ENCODE peak calls at places on chromosomes 6 and 20, in seven cellular contexts. G, L, Z, Q, P, M and T are unnamed samples.

GRCh38 chr6:94362061-94362864 is 942.9 kb upstream of the EPHA7 start:
- DNase-seq in M (no peak), G (no peak), P (no peak), L (no peak), Q (no peak), Z (no peak), T (no peak)

GRCh38 chr20:23613676-23614075 is 8.0 kb upstream of the CST9 start:
- DNase-seq in M (no peak), L (no peak), G (no peak), Z (no peak), Q (no peak), P (no peak), T (no peak)

GRCh38 chr6:105179244-105180065 is at the start of gene POPDC3:
- DNase-seq in G (peak), Z (peak), Q (peak), L (peak), M (peak), P (peak), T (no peak)

GRCh38 chr6:100088009-100088408 is 94.0 kb upstream of the MCHR2 start:
- DNase-seq in Q (no peak), L (no peak), M (peak), G (no peak), Z (no peak), P (no peak), T (peak)

GRCh38 chr6:146422789-146423188 is 120.8 kb upstream of the RAB32 start:
- DNase-seq in Q (no peak), M (no peak), Z (no peak), P (no peak), G (no peak), L (no peak), T (no peak)

GRCh38 chr6:11223296-11223695 is 9.2 kb downstream of the NEDD9 start:
- DNase-seq in L (no peak), Z (no peak), P (no peak), Q (no peak), G (no peak), M (no peak), T (no peak)

GRCh38 chr20:8454137-8454712 is 322.2 kb downstream of the PLCB1 start:
- DNase-seq in L (no peak), Q (peak), M (peak), G (peak), Z (no peak), P (peak), T (no peak)

GRCh38 chr6:228881-229651 is 63.2 kb upstream of the DUSP22 start:
- DNase-seq in L (no peak), Q (no peak), M (no peak), P (no peak), G (no peak), Z (peak), T (no peak)

GRCh38 chr6:8329592-8329991 is 105.8 kb downstream of the SLC35B3 start:
- DNase-seq in G (no peak), L (no peak), Q (no peak), Z (no peak), P (no peak), M (no peak), T (no peak)

GRCh38 chr6:142848969-142849368 is 96.0 kb downstream of the HIVEP2 start:
- DNase-seq in Q (no peak), Z (no peak), P (no peak), M (no peak), G (no peak), L (no peak), T (no peak)

GRCh38 chr6:163288915-163289314 is 125.6 kb upstream of the QKI start:
- DNase-seq in L (no peak), Z (no peak), G (no peak), M (no peak), Q (no peak), P (no peak), T (no peak)

GRCh38 chr20:24763386-24764026 is 185.6 kb upstream of the CST7 start:
- DNase-seq in L (no peak), Z (no peak), M (no peak), G (no peak), Q (no peak), P (no peak), T (no peak)

GRCh38 chr6:149454405-149454848 is 30.4 kb downstream of the ZC3H12D start:
- DNase-seq in Q (peak), G (peak), M (peak), Z (peak), L (peak), P (no peak), T (peak)

GRCh38 chr6:71444222-71444621 is 155.6 kb downstream of the OGFRL1 start:
- DNase-seq in Q (no peak), L (no peak), Z (no peak), P (no peak), M (peak), G (no peak), T (no peak)
- TF ChIP-seq CTCF in Q (no peak), L (peak), Z (no peak), P (no peak), M (peak), G (peak), T (no peak)

GRCh38 chr6:102799051-102799450 is 1405.5 kb downstream of the GRIK2 start:
- DNase-seq in P (no peak), L (no peak), Z (peak), G (no peak), M (no peak), Q (no peak), T (no peak)
- H3K4me3 ChIP-seq in P (no peak), L (no peak), Z (no peak), G (peak), M (no peak), Q (no peak), T (no peak)

GRCh38 chr6:48092550-48093217 is 18.3 kb downstream of the PTCHD4 start:
- DNase-seq in M (no peak), Z (no peak), G (no peak), L (no peak), Q (no peak), P (no peak), T (no peak)

GRCh38 chr6:48086187-48086586 is 24.8 kb downstream of the PTCHD4 start:
- DNase-seq in Q (no peak), Z (no peak), G (no peak), M (no peak), P (no peak), L (no peak), T (no peak)

GRCh38 chr6:48085131-48085741 is 25.8 kb downstream of the PTCHD4 start:
- DNase-seq in G (no peak), M (no peak), Z (no peak), L (no peak), Q (no peak), P (no peak), T (no peak)

GRCh38 chr6:48084201-48084600 is 26.8 kb downstream of the PTCHD4 start:
- DNase-seq in M (peak), G (no peak), Q (no peak), L (no peak), P (no peak), Z (no peak), T (no peak)

GRCh38 chr6:48087448-48087847 is 23.5 kb downstream of the PTCHD4 start:
- DNase-seq in M (peak), Q (no peak), L (no peak), P (no peak), Z (no peak), G (no peak), T (no peak)
- TF ChIP-seq CTCF in M (peak), Q (no peak), L (peak), P (peak), Z (peak), G (peak), T (peak)

DNA sequence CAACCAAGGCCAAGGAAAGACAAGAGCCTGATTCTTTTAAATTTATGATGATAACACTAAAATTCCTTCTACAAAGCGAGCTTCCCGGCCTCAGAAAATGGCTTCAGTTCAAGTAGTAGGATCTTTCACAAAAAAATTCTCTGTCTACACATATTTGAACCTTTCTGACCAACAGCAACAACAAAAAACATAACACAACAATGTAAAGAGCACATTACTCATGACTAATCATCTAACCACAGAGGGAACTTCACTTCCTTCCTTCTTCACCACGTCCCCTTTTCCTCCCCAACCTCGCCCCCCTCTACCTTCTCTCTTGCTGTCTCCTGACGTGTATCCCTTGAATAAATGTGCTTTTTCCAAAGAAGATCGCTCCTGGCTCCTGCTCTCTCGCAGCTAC is 228.2 kb downstream of the MYLK4 start:
- DNase-seq in Q (no peak), Z (no peak), L (no peak), G (peak), P (no peak), M (peak), T (no peak)
- H3K4me3 ChIP-seq in Q (no peak), Z (no peak), L (no peak), G (no peak), P (no peak), M (no peak), T (no peak)

GRCh38 chr20:20815711-20816455 is 103.4 kb upstream of the RALGAPA2 start:
- DNase-seq in L (no peak), P (no peak), Z (no peak), M (no peak), Q (no peak), G (no peak), T (no peak)

GRCh38 chr20:20812141-20812540 is 99.7 kb upstream of the RALGAPA2 start:
- DNase-seq in G (no peak), Q (no peak), L (no peak), P (no peak), Z (no peak), M (no peak), T (no peak)

GRCh38 chr20:20816969-20817368 is 104.5 kb upstream of the RALGAPA2 start:
- DNase-seq in G (no peak), M (no peak), L (no peak), Z (no peak), Q (no peak), P (no peak), T (no peak)

GRCh38 chr20:20820104-20820503 is 107.7 kb upstream of the RALGAPA2 start:
- DNase-seq in P (peak), Z (no peak), L (no peak), M (peak), Q (peak), G (no peak), T (no peak)

DNA sequence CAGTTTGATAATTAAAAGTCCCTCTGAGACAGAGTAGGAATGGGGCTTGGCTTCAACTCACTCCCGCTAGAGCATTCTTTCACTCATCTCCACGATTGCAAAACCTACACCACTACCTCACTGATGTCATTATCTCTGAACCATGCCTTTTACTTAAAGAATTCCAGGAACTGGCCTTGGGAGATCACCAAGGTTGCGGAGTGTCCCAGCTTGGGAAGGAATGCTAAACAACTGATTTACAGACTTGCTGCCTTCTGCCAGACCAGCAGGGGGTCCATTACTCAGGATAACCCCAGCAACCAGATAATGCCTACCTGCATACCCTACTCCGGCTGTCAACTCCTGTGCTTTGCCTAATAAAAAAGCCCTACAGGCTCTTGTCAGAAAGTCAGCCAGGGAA is 102.2 kb upstream of the RALGAPA2 start:
- DNase-seq in P (no peak), Z (no peak), L (no peak), Q (no peak), M (no peak), G (no peak), T (no peak)
- TF ChIP-seq CTCF in P (no peak), Z (no peak), L (no peak), Q (no peak), M (no peak), G (no peak), T (no peak)

GRCh38 chr20:36094497-36094896 is 60.0 kb upstream of the EPB41L1 start:
- DNase-seq in Q (peak), M (no peak), P (no peak), Z (no peak), G (no peak), L (no peak), T (no peak)

GRCh38 chr20:36092424-36093024 is 62.0 kb upstream of the EPB41L1 start:
- DNase-seq in Z (peak), M (no peak), L (peak), Q (peak), P (peak), G (no peak), T (no peak)

GRCh38 chr20:36093025-36093803 is 61.3 kb upstream of the EPB41L1 start:
- DNase-seq in M (peak), Z (peak), L (peak), G (peak), Q (peak), P (peak), T (no peak)

GRCh38 chr20:36091561-36092423 is 62.7 kb upstream of the EPB41L1 start:
- DNase-seq in Q (peak), M (no peak), G (no peak), L (no peak), Z (no peak), P (peak), T (no peak)

GRCh38 chr20:36093804-36094145 is 60.8 kb upstream of the EPB41L1 start:
- DNase-seq in Z (no peak), Q (no peak), P (no peak), G (no peak), M (no peak), L (no peak), T (no peak)
- H3K4me3 ChIP-seq in Z (peak), Q (peak), P (no peak), G (peak), M (peak), L (peak), T (peak)

DNA sequence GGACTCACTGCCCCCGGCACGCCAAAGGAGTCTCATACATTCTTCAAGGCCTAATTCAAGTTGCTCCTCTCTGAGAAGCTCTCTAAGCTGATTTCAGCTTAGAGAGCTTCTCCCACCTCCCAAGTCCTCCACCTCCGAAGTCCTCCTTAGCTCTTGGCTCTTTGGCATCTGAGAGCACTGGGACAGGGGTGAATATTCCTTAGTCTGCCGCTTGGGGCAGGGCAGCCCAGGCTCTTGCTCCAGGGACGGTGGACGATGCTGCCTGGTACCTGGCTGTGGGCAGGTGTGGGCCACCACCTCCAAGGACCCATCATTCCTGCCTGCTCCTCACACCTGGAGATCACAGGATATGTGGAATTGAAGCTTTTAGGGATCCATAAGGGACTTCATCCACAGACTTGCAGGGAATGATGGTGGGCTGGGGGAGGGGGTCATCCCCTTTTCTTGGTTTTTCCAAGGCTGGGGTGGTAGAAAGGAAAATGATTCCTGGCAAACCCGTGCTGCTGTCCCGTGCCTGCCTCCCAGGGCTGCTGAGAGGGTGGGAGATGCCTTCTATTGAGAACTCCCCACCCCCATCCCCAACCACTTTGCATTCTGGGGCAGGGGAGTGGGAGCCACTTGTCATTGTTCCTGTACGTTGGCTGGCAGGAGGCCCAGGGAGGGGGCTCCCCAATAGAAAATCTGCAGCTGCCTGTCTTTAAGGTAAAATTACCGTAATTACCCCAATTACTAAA is 57.4 kb downstream of the ARHGAP40 start:
- DNase-seq in M (peak), G (no peak), Z (no peak), Q (peak), P (peak), L (no peak), T (no peak)
- TF ChIP-seq CTCF in M (peak), G (peak), Z (peak), Q (peak), P (peak), L (peak), T (peak)

DNA sequence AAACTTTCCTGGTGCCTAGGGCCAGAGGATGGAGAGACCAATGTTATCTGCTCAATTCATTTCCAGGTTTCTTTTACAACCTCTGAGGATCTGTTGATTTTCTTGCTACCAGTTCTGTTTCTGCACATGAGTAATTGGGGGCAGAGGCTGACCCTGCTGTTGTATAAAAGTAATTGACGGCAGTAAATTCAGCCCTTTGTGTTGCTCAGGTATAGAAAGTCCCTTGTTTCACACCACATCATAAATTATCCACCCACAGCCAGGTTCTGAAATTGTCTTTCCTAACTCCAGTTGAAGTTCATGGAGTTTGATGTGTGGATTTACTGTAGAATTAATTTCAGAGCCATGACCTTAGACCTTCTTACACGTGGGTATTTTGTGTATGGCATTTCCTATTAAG is 107.4 kb upstream of the GRIK2 start:
- DNase-seq in L (no peak), M (no peak), Q (no peak), P (no peak), Z (no peak), G (no peak), T (no peak)
- H3K4me3 ChIP-seq in L (no peak), M (no peak), Q (no peak), P (no peak), Z (no peak), G (no peak), T (no peak)